ENCODE peak calls at places on chromosomes 13 and 19, in ten cellular contexts. U is omental fat pad; W is stimulated activated CD4-positive, alpha-beta T cell treated with anti-CD3 and anti-CD28 coated beads, TNF-alpha, amount 100 ng/mL, for 1 hour; N is midbrain; A is activated CD8-positive, alpha-beta memory T cell treated with anti-CD3 and anti-CD28 coated beads for 48 hours; O is NCI-H748 treated with DMSO at 0.1 percent for 48 hours; E is activated CD8-positive, alpha-beta T cell treated with anti-CD3 and anti-CD28 coated beads for 36 hours; L is ELF-1; H is cerebellum; C is T-helper 1 cell. R is an unnamed sample.
A peak's percentile ranks its signal among the peaks of the same experiment; 100 is the strongest.

GRCh38 chr19:2476451-2477140 is 669 bp downstream of the GADD45B start:
- DNase-seq in A (peak; percentile 67), W (peak; percentile 40), O (peak; percentile 6), C (peak; percentile 44), U (no peak), N (no peak), H (peak; percentile 53), E (peak; percentile 90), L (peak; percentile 72), R (peak; percentile 53)

GRCh38 chr19:31220540-31220939 is 128.7 kb downstream of the TSHZ3 start:
- DNase-seq in W (no peak), A (no peak), H (no peak), U (no peak), O (no peak), E (peak; percentile 58), L (peak; percentile 9), N (no peak), C (no peak), R (no peak)

GRCh38 chr19:2254052-2254872 is 2.0 kb downstream of the JSRP1 start:
- DNase-seq in C (no peak), O (no peak), E (no peak), N (no peak), W (no peak), H (no peak), L (peak; percentile 64), U (no peak), A (no peak), R (no peak)

GRCh38 chr13:40446365-40446764 is 220.1 kb downstream of the FOXO1 start:
- DNase-seq in U (no peak), O (no peak), W (no peak), L (no peak), A (no peak), C (no peak), E (no peak), N (no peak), H (no peak), R (no peak)

GRCh38 chr19:29546583-29547190 is 20.9 kb downstream of the VSTM2B start:
- DNase-seq in H (no peak), U (no peak), L (no peak), E (no peak), N (no peak), W (no peak), C (no peak), O (no peak), A (no peak), R (no peak)

GRCh38 chr19:40933025-40933424 is 51.0 kb upstream of the CYP2A7 start:
- DNase-seq in N (no peak), O (no peak), C (no peak), H (no peak), L (peak; percentile 60), E (no peak), A (no peak), U (no peak), W (no peak), R (peak; percentile 46)

GRCh38 chr19:13842294-13843103 is 34.4 kb upstream of the NANOS3 start:
- DNase-seq in H (no peak), O (no peak), C (peak; percentile 72), E (peak; percentile 71), W (peak; percentile 48), U (no peak), N (peak; percentile 56), A (no peak), L (peak; percentile 45), R (peak; percentile 62)

GRCh38 chr13:27489456-27489855 is 39.1 kb upstream of the MTIF3 start:
- DNase-seq in W (no peak), U (no peak), N (peak; percentile 1), L (no peak), C (no peak), O (no peak), E (no peak), A (no peak), H (peak; percentile 75), R (no peak)

GRCh38 chr19:50449236-50449899 is 16.7 kb downstream of the MYBPC2 start:
- DNase-seq in H (no peak), E (no peak), O (no peak), N (no peak), W (no peak), A (no peak), C (no peak), L (no peak), U (no peak), R (no peak)

GRCh38 chr19:677601-678380 is 1.6 kb downstream of the FSTL3 start:
- DNase-seq in A (no peak), H (no peak), W (no peak), C (no peak), L (peak; percentile 38), N (no peak), U (no peak), O (no peak), E (no peak), R (no peak)

GRCh38 chr13:30113983-30114491 is 193.3 kb downstream of the KATNAL1 start:
- DNase-seq in C (no peak), O (no peak), H (no peak), A (no peak), E (no peak), U (no peak), W (no peak), L (peak; percentile 57), N (peak; percentile 19), R (peak; percentile 11)

GRCh38 chr13:43878897-43879322 is 630 bp downstream of the CCDC122 start:
- DNase-seq in C (no peak), E (peak; percentile 56), W (no peak), L (peak; percentile 66), N (peak; percentile 71), U (peak; percentile 43), O (peak; percentile 31), A (no peak), H (peak; percentile 29), R (peak; percentile 24)

GRCh38 chr13:55728229-55728628 is 1412.5 kb upstream of the PRR20A start:
- DNase-seq in L (no peak), U (no peak), A (no peak), W (no peak), E (no peak), C (no peak), O (peak; percentile 42), H (no peak), N (no peak), R (no peak)

GRCh38 chr19:6325614-6326013 is 7.8 kb downstream of the ACER1 start:
- DNase-seq in C (no peak), H (no peak), A (no peak), L (no peak), W (no peak), O (no peak), N (no peak), U (no peak), E (no peak), R (no peak)

GRCh38 chr19:16581145-16581970 is 9.1 kb upstream of the SLC35E1 start:
- DNase-seq in U (no peak), A (no peak), O (no peak), H (no peak), N (no peak), C (no peak), E (no peak), L (no peak), W (no peak), R (no peak)

GRCh38 chr19:16877581-16877980 is 11.2 kb upstream of the F2RL3 start:
- DNase-seq in W (no peak), C (no peak), H (no peak), O (no peak), A (no peak), E (no peak), U (no peak), N (no peak), L (no peak), R (no peak)

GRCh38 chr13:76696370-76696769 is 189.8 kb downstream of the KCTD12 start:
- DNase-seq in C (no peak), U (no peak), A (no peak), N (no peak), H (no peak), W (no peak), L (peak; percentile 38), O (no peak), E (no peak), R (no peak)

GRCh38 chr19:53813996-53814395 is 10.1 kb downstream of the NLRP12 start:
- DNase-seq in L (no peak), E (no peak), W (no peak), U (no peak), H (no peak), C (no peak), A (no peak), N (no peak), O (no peak), R (no peak)